ENCODE peak calls at places on chromosome 6, in ten cellular contexts. B, Y, T, R, N, C, X, Z, I and H are unnamed samples.

GRCh38 chr6:41411961-41412360 is 76.6 kb downstream of the NCR2 start:
- DNase-seq in B (no peak), Y (no peak), T (no peak), R (no peak), N (no peak), C (no peak), X (no peak), Z (no peak), I (no peak), H (no peak)

GRCh38 chr6:166619912-166620311 is 7.1 kb downstream of the RPS6KA2 start:
- DNase-seq in B (no peak), Y (no peak), T (peak), R (no peak), N (peak), C (peak), X (no peak), Z (peak), I (no peak), H (no peak)

GRCh38 chr6:125586074-125586473 is 163.4 kb upstream of the HEY2 start:
- DNase-seq in B (no peak), Y (no peak), T (peak), R (no peak), N (peak), C (no peak), X (no peak), Z (no peak), I (no peak), H (no peak)

GRCh38 chr6:42017021-42017643 is 33.2 kb upstream of the TAF8 start:
- DNase-seq in B (no peak), Y (peak), T (peak), R (no peak), N (no peak), C (no peak), X (no peak), Z (no peak), I (no peak), H (no peak)

GRCh38 chr6:53979468-53980067 is 131.7 kb upstream of the MLIP start:
- DNase-seq in B (no peak), Y (peak), T (peak), R (no peak), N (peak), C (no peak), X (no peak), Z (peak), I (peak), H (no peak)

GRCh38 chr6:11277275-11278206 is 45.1 kb upstream of the NEDD9 start:
- DNase-seq in B (no peak), Y (no peak), T (peak), R (peak), N (peak), C (peak), X (no peak), Z (peak), I (no peak), H (no peak)

GRCh38 chr6:35016417-35017221 is 124.5 kb downstream of the TCP11 start:
- DNase-seq in B (no peak), Y (no peak), T (peak), R (no peak), N (no peak), C (no peak), X (peak), Z (no peak), I (no peak), H (peak)

GRCh38 chr6:117138920-117139319 is 126.4 kb upstream of the VGLL2 start:
- DNase-seq in B (no peak), Y (no peak), T (no peak), R (no peak), N (no peak), C (no peak), X (peak), Z (no peak), I (no peak), H (no peak)

GRCh38 chr6:11712760-11713159 is 65.8 kb downstream of the ADTRP start:
- DNase-seq in B (no peak), Y (peak), T (peak), R (no peak), N (no peak), C (no peak), X (peak), Z (no peak), I (no peak), H (peak)

GRCh38 chr6:49457771-49458170 is 5.3 kb downstream of the MMUT start:
- DNase-seq in B (no peak), Y (no peak), T (no peak), R (no peak), N (no peak), C (no peak), X (no peak), Z (no peak), I (no peak), H (no peak)

GRCh38 chr6:127058027-127058426 is 60.4 kb upstream of the RSPO3 start:
- DNase-seq in B (no peak), Y (no peak), T (peak), R (no peak), N (peak), C (no peak), X (no peak), Z (no peak), I (no peak), H (no peak)

GRCh38 chr6:52574709-52575489 is 2.0 kb downstream of the TRAM2 start:
- DNase-seq in B (peak), Y (peak), T (peak), R (no peak), N (no peak), C (peak), X (peak), Z (no peak), I (no peak), H (peak)

GRCh38 chr6:56938634-56939294 is 16.1 kb upstream of the BEND6 start:
- DNase-seq in B (no peak), Y (peak), T (peak), R (no peak), N (peak), C (no peak), X (no peak), Z (peak), I (no peak), H (peak)

GRCh38 chr6:49088631-49089030 is 374.4 kb downstream of the MMUT start:
- DNase-seq in B (no peak), Y (no peak), T (no peak), R (no peak), N (no peak), C (no peak), X (no peak), Z (no peak), I (no peak), H (no peak)

GRCh38 chr6:37517411-37517812 is 17.7 kb upstream of the CCDC167 start:
- DNase-seq in B (peak), Y (peak), T (no peak), R (no peak), N (no peak), C (peak), X (no peak), Z (no peak), I (no peak), H (no peak)

GRCh38 chr6:84227044-84227433 is 404 bp downstream of the CEP162 start:
- DNase-seq in B (no peak), Y (no peak), T (peak), R (no peak), N (peak), C (no peak), X (no peak), Z (no peak), I (no peak), H (no peak)

GRCh38 chr6:6004147-6004995 is 2.4 kb downstream of the NRN1 start:
- DNase-seq in B (no peak), Y (no peak), T (no peak), R (peak), N (no peak), C (no peak), X (no peak), Z (no peak), I (no peak), H (no peak)

GRCh38 chr6:75374913-75375530 is 90.4 kb upstream of the TMEM30A start:
- DNase-seq in B (no peak), Y (no peak), T (no peak), R (peak), N (no peak), C (no peak), X (no peak), Z (no peak), I (no peak), H (no peak)

GRCh38 chr6:31531162-31531561 is 2.4 kb downstream of the MCCD1 start:
- DNase-seq in B (no peak), Y (no peak), T (no peak), R (no peak), N (no peak), C (no peak), X (no peak), Z (no peak), I (no peak), H (no peak)

GRCh38 chr6:135633573-135633972 is 136.0 kb upstream of the AHI1 start:
- DNase-seq in B (no peak), Y (no peak), T (no peak), R (no peak), N (no peak), C (no peak), X (no peak), Z (no peak), I (no peak), H (no peak)

GRCh38 chr6:155349129-155349528 is 34.8 kb upstream of the TFB1M start:
- DNase-seq in B (no peak), Y (no peak), T (peak), R (no peak), N (no peak), C (no peak), X (no peak), Z (no peak), I (no peak), H (no peak)

GRCh38 chr6:144401736-144402733 is 116.9 kb downstream of the UTRN start:
- DNase-seq in B (no peak), Y (no peak), T (no peak), R (no peak), N (no peak), C (no peak), X (no peak), Z (no peak), I (no peak), H (no peak)

GRCh38 chr6:13006578-13007300 is 290.2 kb downstream of the PHACTR1 start:
- DNase-seq in B (no peak), Y (no peak), T (peak), R (no peak), N (no peak), C (no peak), X (no peak), Z (no peak), I (no peak), H (no peak)

GRCh38 chr6:169223006-169223405 is 30.6 kb downstream of the THBS2 start:
- DNase-seq in B (no peak), Y (no peak), T (no peak), R (no peak), N (no peak), C (peak), X (no peak), Z (no peak), I (no peak), H (no peak)